ENCODE peak calls at places on chromosomes 11 and 22, in nine cellular contexts. One of them, this sample, is unnamed.

GRCh38 chr11:122210378-122210995 is 94.5 kb upstream of the BLID start:
- DNase-seq in NCI-H82: no peak
- DNase-seq in iris pigment epithelial cell: no peak
- DNase-seq in heart left ventricle: no peak
- DNase-seq in anterior cingulate cortex: no peak
- DNase-seq in nucleus accumbens: no peak
- DNase-seq in stimulated activated CD4-positive, alpha-beta T cell treated with anti-CD3 and anti-CD28 coated beads, TNF-alpha, amount 100 ng/mL, for 4 hours: no peak
- DNase-seq in H7: no peak
- DNase-seq in substantia nigra: no peak
- DNase-seq in this sample: no peak

GRCh38 chr11:120722539-120722938 is 211.0 kb downstream of the GRIK4 start:
- DNase-seq in iris pigment epithelial cell: no peak
- DNase-seq in heart left ventricle: no peak
- DNase-seq in NCI-H82: no peak
- DNase-seq in H7: peak
- DNase-seq in stimulated activated CD4-positive, alpha-beta T cell treated with anti-CD3 and anti-CD28 coated beads, TNF-alpha, amount 100 ng/mL, for 4 hours: no peak
- DNase-seq in nucleus accumbens: no peak
- DNase-seq in anterior cingulate cortex: no peak
- DNase-seq in substantia nigra: no peak
- DNase-seq in this sample: no peak

GRCh38 chr22:46084376-46084775 is 66.0 kb upstream of the PPARA start:
- DNase-seq in iris pigment epithelial cell: no peak
- DNase-seq in H7: no peak
- DNase-seq in heart left ventricle: no peak
- DNase-seq in stimulated activated CD4-positive, alpha-beta T cell treated with anti-CD3 and anti-CD28 coated beads, TNF-alpha, amount 100 ng/mL, for 4 hours: no peak
- DNase-seq in anterior cingulate cortex: no peak
- DNase-seq in nucleus accumbens: no peak
- DNase-seq in substantia nigra: no peak
- DNase-seq in NCI-H82: no peak
- DNase-seq in this sample: peak

GRCh38 chr11:124276081-124276480 is 19.9 kb downstream of the OR8G5 start:
- DNase-seq in iris pigment epithelial cell: peak
- DNase-seq in H7: no peak
- DNase-seq in anterior cingulate cortex: no peak
- DNase-seq in nucleus accumbens: no peak
- DNase-seq in NCI-H82: no peak
- DNase-seq in stimulated activated CD4-positive, alpha-beta T cell treated with anti-CD3 and anti-CD28 coated beads, TNF-alpha, amount 100 ng/mL, for 4 hours: no peak
- DNase-seq in substantia nigra: no peak
- DNase-seq in heart left ventricle: no peak
- DNase-seq in this sample: no peak

GRCh38 chr11:33970984-33971466 is 79.1 kb upstream of the LMO2 start:
- DNase-seq in stimulated activated CD4-positive, alpha-beta T cell treated with anti-CD3 and anti-CD28 coated beads, TNF-alpha, amount 100 ng/mL, for 4 hours: no peak
- DNase-seq in substantia nigra: peak
- DNase-seq in H7: peak
- DNase-seq in iris pigment epithelial cell: peak
- DNase-seq in anterior cingulate cortex: peak
- DNase-seq in heart left ventricle: peak
- DNase-seq in nucleus accumbens: no peak
- DNase-seq in NCI-H82: peak
- DNase-seq in this sample: peak

GRCh38 chr11:102007567-102008437 is 39.4 kb upstream of the CFAP300 start:
- DNase-seq in heart left ventricle: no peak
- DNase-seq in anterior cingulate cortex: no peak
- DNase-seq in iris pigment epithelial cell: peak
- DNase-seq in stimulated activated CD4-positive, alpha-beta T cell treated with anti-CD3 and anti-CD28 coated beads, TNF-alpha, amount 100 ng/mL, for 4 hours: no peak
- DNase-seq in nucleus accumbens: no peak
- DNase-seq in NCI-H82: peak
- DNase-seq in substantia nigra: no peak
- DNase-seq in H7: peak
- DNase-seq in this sample: no peak

GRCh38 chr11:132131051-132131450 is 760.6 kb downstream of the NTM start:
- DNase-seq in H7: no peak
- DNase-seq in stimulated activated CD4-positive, alpha-beta T cell treated with anti-CD3 and anti-CD28 coated beads, TNF-alpha, amount 100 ng/mL, for 4 hours: no peak
- DNase-seq in nucleus accumbens: no peak
- DNase-seq in NCI-H82: no peak
- DNase-seq in substantia nigra: no peak
- DNase-seq in anterior cingulate cortex: no peak
- DNase-seq in iris pigment epithelial cell: no peak
- DNase-seq in heart left ventricle: no peak
- DNase-seq in this sample: no peak

GRCh38 chr11:75632450-75632849 is 36.4 kb downstream of the MAP6 start:
- DNase-seq in heart left ventricle: no peak
- DNase-seq in substantia nigra: no peak
- DNase-seq in NCI-H82: no peak
- DNase-seq in H7: no peak
- DNase-seq in nucleus accumbens: no peak
- DNase-seq in anterior cingulate cortex: no peak
- DNase-seq in iris pigment epithelial cell: no peak
- DNase-seq in stimulated activated CD4-positive, alpha-beta T cell treated with anti-CD3 and anti-CD28 coated beads, TNF-alpha, amount 100 ng/mL, for 4 hours: no peak
- DNase-seq in this sample: no peak

GRCh38 chr11:77207019-77207485 is 79.0 kb downstream of the MYO7A start:
- DNase-seq in substantia nigra: no peak
- DNase-seq in H7: peak
- DNase-seq in NCI-H82: no peak
- DNase-seq in stimulated activated CD4-positive, alpha-beta T cell treated with anti-CD3 and anti-CD28 coated beads, TNF-alpha, amount 100 ng/mL, for 4 hours: no peak
- DNase-seq in anterior cingulate cortex: no peak
- DNase-seq in iris pigment epithelial cell: no peak
- DNase-seq in heart left ventricle: no peak
- DNase-seq in nucleus accumbens: no peak
- DNase-seq in this sample: no peak

GRCh38 chr11:65616575-65617001 is 1.0 kb downstream of the PCNX3 start:
- DNase-seq in H7: no peak
- DNase-seq in iris pigment epithelial cell: no peak
- DNase-seq in heart left ventricle: no peak
- DNase-seq in NCI-H82: no peak
- DNase-seq in stimulated activated CD4-positive, alpha-beta T cell treated with anti-CD3 and anti-CD28 coated beads, TNF-alpha, amount 100 ng/mL, for 4 hours: no peak
- DNase-seq in substantia nigra: no peak
- DNase-seq in anterior cingulate cortex: no peak
- DNase-seq in nucleus accumbens: no peak
- DNase-seq in this sample: no peak

GRCh38 chr11:69287968-69288882 is 5.7 kb upstream of the MYEOV start:
- DNase-seq in H7: no peak
- DNase-seq in nucleus accumbens: no peak
- DNase-seq in NCI-H82: no peak
- DNase-seq in stimulated activated CD4-positive, alpha-beta T cell treated with anti-CD3 and anti-CD28 coated beads, TNF-alpha, amount 100 ng/mL, for 4 hours: no peak
- DNase-seq in anterior cingulate cortex: no peak
- DNase-seq in heart left ventricle: no peak
- DNase-seq in iris pigment epithelial cell: no peak
- DNase-seq in substantia nigra: no peak
- DNase-seq in this sample: no peak

GRCh38 chr11:110367571-110367970 is 62.2 kb upstream of the FDX1 start:
- DNase-seq in iris pigment epithelial cell: peak
- DNase-seq in substantia nigra: no peak
- DNase-seq in NCI-H82: no peak
- DNase-seq in nucleus accumbens: no peak
- DNase-seq in anterior cingulate cortex: no peak
- DNase-seq in H7: no peak
- DNase-seq in stimulated activated CD4-positive, alpha-beta T cell treated with anti-CD3 and anti-CD28 coated beads, TNF-alpha, amount 100 ng/mL, for 4 hours: no peak
- DNase-seq in heart left ventricle: no peak
- DNase-seq in this sample: no peak

GRCh38 chr22:33051960-33052839 is 6.0 kb downstream of the SYN3 start:
- DNase-seq in H7: no peak
- DNase-seq in stimulated activated CD4-positive, alpha-beta T cell treated with anti-CD3 and anti-CD28 coated beads, TNF-alpha, amount 100 ng/mL, for 4 hours: no peak
- DNase-seq in substantia nigra: no peak
- DNase-seq in anterior cingulate cortex: no peak
- DNase-seq in NCI-H82: peak
- DNase-seq in iris pigment epithelial cell: no peak
- DNase-seq in heart left ventricle: no peak
- DNase-seq in nucleus accumbens: no peak
- DNase-seq in this sample: no peak

GRCh38 chr22:22158207-22158816 is 86.3 kb upstream of the VPREB1 start:
- DNase-seq in heart left ventricle: no peak
- DNase-seq in NCI-H82: no peak
- DNase-seq in H7: no peak
- DNase-seq in nucleus accumbens: no peak
- DNase-seq in stimulated activated CD4-positive, alpha-beta T cell treated with anti-CD3 and anti-CD28 coated beads, TNF-alpha, amount 100 ng/mL, for 4 hours: no peak
- DNase-seq in iris pigment epithelial cell: no peak
- DNase-seq in substantia nigra: no peak
- DNase-seq in anterior cingulate cortex: no peak
- DNase-seq in this sample: no peak

GRCh38 chr11:102260241-102260640 is 57.0 kb upstream of the BIRC3 start:
- DNase-seq in H7: no peak
- DNase-seq in stimulated activated CD4-positive, alpha-beta T cell treated with anti-CD3 and anti-CD28 coated beads, TNF-alpha, amount 100 ng/mL, for 4 hours: no peak
- DNase-seq in nucleus accumbens: no peak
- DNase-seq in NCI-H82: no peak
- DNase-seq in iris pigment epithelial cell: no peak
- DNase-seq in substantia nigra: no peak
- DNase-seq in anterior cingulate cortex: no peak
- DNase-seq in heart left ventricle: no peak
- DNase-seq in this sample: no peak

GRCh38 chr22:36948273-36949055 is 35.0 kb downstream of the CSF2RB start:
- DNase-seq in stimulated activated CD4-positive, alpha-beta T cell treated with anti-CD3 and anti-CD28 coated beads, TNF-alpha, amount 100 ng/mL, for 4 hours: no peak
- DNase-seq in substantia nigra: no peak
- DNase-seq in iris pigment epithelial cell: peak
- DNase-seq in heart left ventricle: no peak
- DNase-seq in H7: no peak
- DNase-seq in nucleus accumbens: no peak
- DNase-seq in anterior cingulate cortex: no peak
- DNase-seq in NCI-H82: no peak
- DNase-seq in this sample: no peak

GRCh38 chr11:14314127-14314526 is 44.9 kb downstream of the RRAS2 start:
- DNase-seq in iris pigment epithelial cell: no peak
- DNase-seq in substantia nigra: no peak
- DNase-seq in nucleus accumbens: no peak
- DNase-seq in heart left ventricle: no peak
- DNase-seq in stimulated activated CD4-positive, alpha-beta T cell treated with anti-CD3 and anti-CD28 coated beads, TNF-alpha, amount 100 ng/mL, for 4 hours: no peak
- DNase-seq in H7: no peak
- DNase-seq in NCI-H82: no peak
- DNase-seq in anterior cingulate cortex: no peak
- DNase-seq in this sample: no peak

GRCh38 chr11:121450424-121450823 is 1.7 kb upstream of the SORL1 start:
- DNase-seq in NCI-H82: no peak
- DNase-seq in iris pigment epithelial cell: no peak
- DNase-seq in substantia nigra: no peak
- DNase-seq in anterior cingulate cortex: no peak
- DNase-seq in stimulated activated CD4-positive, alpha-beta T cell treated with anti-CD3 and anti-CD28 coated beads, TNF-alpha, amount 100 ng/mL, for 4 hours: no peak
- DNase-seq in H7: no peak
- DNase-seq in nucleus accumbens: no peak
- DNase-seq in heart left ventricle: no peak
- DNase-seq in this sample: no peak

GRCh38 chr22:28882545-28882877 is 861 bp upstream of the ZNRF3 start:
- DNase-seq in H7: peak
- DNase-seq in anterior cingulate cortex: no peak
- DNase-seq in heart left ventricle: peak
- DNase-seq in substantia nigra: no peak
- DNase-seq in iris pigment epithelial cell: peak
- DNase-seq in NCI-H82: peak
- DNase-seq in nucleus accumbens: no peak
- DNase-seq in stimulated activated CD4-positive, alpha-beta T cell treated with anti-CD3 and anti-CD28 coated beads, TNF-alpha, amount 100 ng/mL, for 4 hours: no peak
- DNase-seq in this sample: peak

GRCh38 chr11:65553301-65554001 is 4.7 kb downstream of the LTBP3 start:
- DNase-seq in H7: peak
- DNase-seq in stimulated activated CD4-positive, alpha-beta T cell treated with anti-CD3 and anti-CD28 coated beads, TNF-alpha, amount 100 ng/mL, for 4 hours: no peak
- DNase-seq in nucleus accumbens: no peak
- DNase-seq in anterior cingulate cortex: no peak
- DNase-seq in iris pigment epithelial cell: no peak
- DNase-seq in heart left ventricle: no peak
- DNase-seq in NCI-H82: peak
- DNase-seq in substantia nigra: no peak
- DNase-seq in this sample: no peak

GRCh38 chr11:119335655-119336543 is 1.6 kb downstream of the RNF26 start:
- DNase-seq in nucleus accumbens: no peak
- DNase-seq in H7: peak
- DNase-seq in stimulated activated CD4-positive, alpha-beta T cell treated with anti-CD3 and anti-CD28 coated beads, TNF-alpha, amount 100 ng/mL, for 4 hours: no peak
- DNase-seq in heart left ventricle: no peak
- DNase-seq in substantia nigra: peak
- DNase-seq in NCI-H82: no peak
- DNase-seq in anterior cingulate cortex: no peak
- DNase-seq in iris pigment epithelial cell: no peak
- DNase-seq in this sample: no peak

GRCh38 chr11:8217926-8218325 is 45.8 kb downstream of the LMO1 start:
- DNase-seq in substantia nigra: no peak
- DNase-seq in NCI-H82: no peak
- DNase-seq in anterior cingulate cortex: no peak
- DNase-seq in iris pigment epithelial cell: no peak
- DNase-seq in heart left ventricle: no peak
- DNase-seq in nucleus accumbens: no peak
- DNase-seq in H7: no peak
- DNase-seq in stimulated activated CD4-positive, alpha-beta T cell treated with anti-CD3 and anti-CD28 coated beads, TNF-alpha, amount 100 ng/mL, for 4 hours: no peak
- DNase-seq in this sample: no peak

GRCh38 chr11:36744375-36745168 is 146.5 kb upstream of the RAG2 start:
- DNase-seq in NCI-H82: peak
- DNase-seq in iris pigment epithelial cell: peak
- DNase-seq in substantia nigra: peak
- DNase-seq in anterior cingulate cortex: peak
- DNase-seq in stimulated activated CD4-positive, alpha-beta T cell treated with anti-CD3 and anti-CD28 coated beads, TNF-alpha, amount 100 ng/mL, for 4 hours: peak
- DNase-seq in H7: peak
- DNase-seq in nucleus accumbens: peak
- DNase-seq in heart left ventricle: peak
- DNase-seq in this sample: peak

GRCh38 chr11:92667446-92668165 is 301.8 kb upstream of the MTNR1B start:
- DNase-seq in substantia nigra: no peak
- DNase-seq in stimulated activated CD4-positive, alpha-beta T cell treated with anti-CD3 and anti-CD28 coated beads, TNF-alpha, amount 100 ng/mL, for 4 hours: no peak
- DNase-seq in NCI-H82: no peak
- DNase-seq in H7: peak
- DNase-seq in heart left ventricle: no peak
- DNase-seq in anterior cingulate cortex: no peak
- DNase-seq in iris pigment epithelial cell: no peak
- DNase-seq in nucleus accumbens: peak
- DNase-seq in this sample: no peak

GRCh38 chr22:43783777-43784176 is 28.3 kb downstream of the EFCAB6 start:
- DNase-seq in nucleus accumbens: no peak
- DNase-seq in heart left ventricle: no peak
- DNase-seq in anterior cingulate cortex: no peak
- DNase-seq in iris pigment epithelial cell: no peak
- DNase-seq in substantia nigra: no peak
- DNase-seq in NCI-H82: no peak
- DNase-seq in H7: peak
- DNase-seq in stimulated activated CD4-positive, alpha-beta T cell treated with anti-CD3 and anti-CD28 coated beads, TNF-alpha, amount 100 ng/mL, for 4 hours: no peak
- DNase-seq in this sample: no peak

GRCh38 chr22:41619979-41620645 is 731 bp downstream of the DESI1 start:
- DNase-seq in heart left ventricle: peak
- DNase-seq in anterior cingulate cortex: no peak
- DNase-seq in iris pigment epithelial cell: peak
- DNase-seq in substantia nigra: no peak
- DNase-seq in stimulated activated CD4-positive, alpha-beta T cell treated with anti-CD3 and anti-CD28 coated beads, TNF-alpha, amount 100 ng/mL, for 4 hours: peak
- DNase-seq in nucleus accumbens: peak
- DNase-seq in H7: peak
- DNase-seq in NCI-H82: peak
- DNase-seq in this sample: peak

GRCh38 chr22:36467946-36468345 is 13.5 kb downstream of the TXN2 start:
- DNase-seq in stimulated activated CD4-positive, alpha-beta T cell treated with anti-CD3 and anti-CD28 coated beads, TNF-alpha, amount 100 ng/mL, for 4 hours: no peak
- DNase-seq in substantia nigra: no peak
- DNase-seq in nucleus accumbens: no peak
- DNase-seq in heart left ventricle: peak
- DNase-seq in NCI-H82: no peak
- DNase-seq in H7: no peak
- DNase-seq in iris pigment epithelial cell: peak
- DNase-seq in anterior cingulate cortex: no peak
- DNase-seq in this sample: no peak

GRCh38 chr11:102620179-102620578 is 5.0 kb downstream of the MMP20 start:
- DNase-seq in anterior cingulate cortex: no peak
- DNase-seq in NCI-H82: no peak
- DNase-seq in stimulated activated CD4-positive, alpha-beta T cell treated with anti-CD3 and anti-CD28 coated beads, TNF-alpha, amount 100 ng/mL, for 4 hours: no peak
- DNase-seq in heart left ventricle: no peak
- DNase-seq in iris pigment epithelial cell: no peak
- DNase-seq in nucleus accumbens: no peak
- DNase-seq in substantia nigra: no peak
- DNase-seq in H7: no peak
- DNase-seq in this sample: no peak

GRCh38 chr11:10407055-10407454 is 48.0 kb upstream of the AMPD3 start:
- DNase-seq in substantia nigra: no peak
- DNase-seq in anterior cingulate cortex: no peak
- DNase-seq in nucleus accumbens: no peak
- DNase-seq in heart left ventricle: no peak
- DNase-seq in H7: no peak
- DNase-seq in iris pigment epithelial cell: peak
- DNase-seq in stimulated activated CD4-positive, alpha-beta T cell treated with anti-CD3 and anti-CD28 coated beads, TNF-alpha, amount 100 ng/mL, for 4 hours: no peak
- DNase-seq in NCI-H82: no peak
- DNase-seq in this sample: no peak

GRCh38 chr11:101202614-101203013 is 73.0 kb upstream of the PGR start:
- DNase-seq in NCI-H82: no peak
- DNase-seq in heart left ventricle: no peak
- DNase-seq in anterior cingulate cortex: no peak
- DNase-seq in H7: no peak
- DNase-seq in substantia nigra: no peak
- DNase-seq in nucleus accumbens: no peak
- DNase-seq in stimulated activated CD4-positive, alpha-beta T cell treated with anti-CD3 and anti-CD28 coated beads, TNF-alpha, amount 100 ng/mL, for 4 hours: no peak
- DNase-seq in iris pigment epithelial cell: no peak
- DNase-seq in this sample: no peak

GRCh38 chr22:24147666-24148065 is 33.6 kb upstream of the SUSD2 start:
- DNase-seq in substantia nigra: no peak
- DNase-seq in H7: no peak
- DNase-seq in NCI-H82: no peak
- DNase-seq in stimulated activated CD4-positive, alpha-beta T cell treated with anti-CD3 and anti-CD28 coated beads, TNF-alpha, amount 100 ng/mL, for 4 hours: no peak
- DNase-seq in heart left ventricle: no peak
- DNase-seq in iris pigment epithelial cell: no peak
- DNase-seq in anterior cingulate cortex: no peak
- DNase-seq in nucleus accumbens: no peak
- DNase-seq in this sample: no peak